ENCODE peak calls at places on chromosomes 3 and 15, in ten cellular contexts. One of them, this sample, is unnamed. For H3K9me3, the result is how much of the 10 kb centered on the place peaks cover.

GRCh38 chr3:9422712-9423424 is 25.5 kb downstream of the SETD5 start:
- DNase-seq in psoas muscle: peak
- DNase-seq in CD8-positive, alpha-beta T cell: no peak
- DNase-seq in PC-3: peak
- DNase-seq in cardiac muscle cell: peak
- DNase-seq in H9: peak
- DNase-seq in right lobe of liver: peak
- DNase-seq in NT2/D1: no peak
- DNase-seq in mammary epithelial cell: peak
- DNase-seq in tibial nerve: peak
- DNase-seq in this sample: no peak

GRCh38 chr3:56260262-56260661 is 208.0 kb downstream of the ERC2 start:
- DNase-seq in cardiac muscle cell: no peak
- DNase-seq in PC-3: no peak
- DNase-seq in NT2/D1: no peak
- DNase-seq in psoas muscle: no peak
- DNase-seq in tibial nerve: no peak
- DNase-seq in H9: peak
- DNase-seq in right lobe of liver: no peak
- DNase-seq in mammary epithelial cell: no peak
- DNase-seq in CD8-positive, alpha-beta T cell: no peak
- DNase-seq in this sample: no peak

GRCh38 chr3:100496711-100497261 is 4.4 kb downstream of the TMEM45A start:
- DNase-seq in psoas muscle: no peak
- DNase-seq in CD8-positive, alpha-beta T cell: no peak
- DNase-seq in tibial nerve: no peak
- DNase-seq in NT2/D1: no peak
- DNase-seq in H9: no peak
- DNase-seq in mammary epithelial cell: peak
- DNase-seq in cardiac muscle cell: peak
- DNase-seq in PC-3: peak
- DNase-seq in right lobe of liver: no peak
- DNase-seq in this sample: no peak

GRCh38 chr3:63979093-63979492 is 44.2 kb downstream of the PSMD6 start:
- DNase-seq in mammary epithelial cell: peak
- DNase-seq in NT2/D1: no peak
- DNase-seq in PC-3: no peak
- DNase-seq in H9: no peak
- DNase-seq in tibial nerve: no peak
- DNase-seq in CD8-positive, alpha-beta T cell: peak
- DNase-seq in right lobe of liver: no peak
- DNase-seq in cardiac muscle cell: peak
- DNase-seq in psoas muscle: no peak
- DNase-seq in this sample: no peak

GRCh38 chr3:126911162-126912026 is 71.5 kb upstream of the PLXNA1 start:
- DNase-seq in tibial nerve: peak
- DNase-seq in mammary epithelial cell: peak
- DNase-seq in CD8-positive, alpha-beta T cell: peak
- DNase-seq in cardiac muscle cell: peak
- DNase-seq in PC-3: peak
- DNase-seq in psoas muscle: peak
- DNase-seq in NT2/D1: peak
- DNase-seq in H9: peak
- DNase-seq in right lobe of liver: peak
- DNase-seq in this sample: no peak

GRCh38 chr3:134347516-134347915 is 26.7 kb downstream of the AMOTL2 start:
- DNase-seq in CD8-positive, alpha-beta T cell: no peak
- DNase-seq in psoas muscle: no peak
- DNase-seq in NT2/D1: no peak
- DNase-seq in tibial nerve: no peak
- DNase-seq in right lobe of liver: no peak
- DNase-seq in H9: no peak
- DNase-seq in cardiac muscle cell: no peak
- DNase-seq in mammary epithelial cell: no peak
- DNase-seq in PC-3: no peak
- DNase-seq in this sample: no peak

GRCh38 chr3:30253832-30254231 is 352.6 kb upstream of the TGFBR2 start:
- DNase-seq in cardiac muscle cell: no peak
- DNase-seq in PC-3: no peak
- DNase-seq in psoas muscle: no peak
- DNase-seq in CD8-positive, alpha-beta T cell: no peak
- DNase-seq in H9: no peak
- DNase-seq in mammary epithelial cell: no peak
- DNase-seq in NT2/D1: peak
- DNase-seq in tibial nerve: no peak
- DNase-seq in right lobe of liver: no peak
- DNase-seq in this sample: no peak

GRCh38 chr3:70889162-70890045 is 577.0 kb upstream of the MDFIC2 start:
- DNase-seq in right lobe of liver: no peak
- DNase-seq in H9: no peak
- DNase-seq in PC-3: no peak
- DNase-seq in cardiac muscle cell: peak
- DNase-seq in CD8-positive, alpha-beta T cell: no peak
- DNase-seq in mammary epithelial cell: no peak
- DNase-seq in psoas muscle: no peak
- DNase-seq in NT2/D1: no peak
- DNase-seq in tibial nerve: no peak
- DNase-seq in this sample: no peak

GRCh38 chr3:16801223-16801622 is 83.5 kb upstream of the PLCL2 start:
- DNase-seq in H9: no peak
- DNase-seq in NT2/D1: no peak
- DNase-seq in CD8-positive, alpha-beta T cell: no peak
- DNase-seq in psoas muscle: no peak
- DNase-seq in mammary epithelial cell: no peak
- DNase-seq in right lobe of liver: no peak
- DNase-seq in PC-3: no peak
- DNase-seq in cardiac muscle cell: peak
- DNase-seq in tibial nerve: no peak
- DNase-seq in this sample: no peak

GRCh38 chr15:77032647-77033416 is 37.9 kb downstream of the PSTPIP1 start:
- DNase-seq in PC-3: no peak
- DNase-seq in tibial nerve: no peak
- DNase-seq in right lobe of liver: peak
- DNase-seq in H9: no peak
- DNase-seq in CD8-positive, alpha-beta T cell: peak
- DNase-seq in NT2/D1: no peak
- DNase-seq in mammary epithelial cell: no peak
- DNase-seq in psoas muscle: no peak
- DNase-seq in cardiac muscle cell: no peak
- DNase-seq in this sample: no peak

GRCh38 chr3:11143476-11143875 is 10.8 kb upstream of the HRH1 start:
- DNase-seq in mammary epithelial cell: no peak
- DNase-seq in tibial nerve: no peak
- DNase-seq in psoas muscle: no peak
- DNase-seq in right lobe of liver: no peak
- DNase-seq in CD8-positive, alpha-beta T cell: no peak
- DNase-seq in NT2/D1: no peak
- DNase-seq in H9: no peak
- DNase-seq in PC-3: no peak
- DNase-seq in cardiac muscle cell: no peak
- DNase-seq in this sample: no peak

GRCh38 chr3:83926291-83926690 is 1032.5 kb upstream of the CADM2 start:
- DNase-seq in cardiac muscle cell: no peak
- DNase-seq in right lobe of liver: no peak
- DNase-seq in psoas muscle: no peak
- DNase-seq in H9: no peak
- DNase-seq in NT2/D1: no peak
- DNase-seq in mammary epithelial cell: no peak
- DNase-seq in CD8-positive, alpha-beta T cell: no peak
- DNase-seq in PC-3: no peak
- DNase-seq in tibial nerve: no peak
- DNase-seq in this sample: no peak
- H3K9me3 ChIP-seq in cardiac muscle cell: under half
- H3K9me3 ChIP-seq in right lobe of liver: under half
- H3K9me3 ChIP-seq in psoas muscle: under half
- H3K9me3 ChIP-seq in H9: under half
- H3K9me3 ChIP-seq in NT2/D1: under half
- H3K9me3 ChIP-seq in mammary epithelial cell: under half
- H3K9me3 ChIP-seq in CD8-positive, alpha-beta T cell: under half
- H3K9me3 ChIP-seq in PC-3: under half
- H3K9me3 ChIP-seq in tibial nerve: under half
- H3K9me3 ChIP-seq in this sample: under half

GRCh38 chr3:75781079-75781745 is 4.1 kb downstream of the ZNF717 start:
- DNase-seq in CD8-positive, alpha-beta T cell: no peak
- DNase-seq in tibial nerve: no peak
- DNase-seq in PC-3: no peak
- DNase-seq in right lobe of liver: no peak
- DNase-seq in cardiac muscle cell: peak
- DNase-seq in mammary epithelial cell: peak
- DNase-seq in psoas muscle: no peak
- DNase-seq in H9: no peak
- DNase-seq in NT2/D1: no peak
- DNase-seq in this sample: no peak
- H3K9me3 ChIP-seq in CD8-positive, alpha-beta T cell: under half
- H3K9me3 ChIP-seq in tibial nerve: under half
- H3K9me3 ChIP-seq in PC-3: under half
- H3K9me3 ChIP-seq in right lobe of liver: under half
- H3K9me3 ChIP-seq in cardiac muscle cell: under half
- H3K9me3 ChIP-seq in mammary epithelial cell: under half
- H3K9me3 ChIP-seq in psoas muscle: under half
- H3K9me3 ChIP-seq in H9: under half
- H3K9me3 ChIP-seq in NT2/D1: half or more
- H3K9me3 ChIP-seq in this sample: under half

GRCh38 chr3:136905549-136905948 is 43.5 kb downstream of the NCK1 start:
- DNase-seq in mammary epithelial cell: no peak
- DNase-seq in psoas muscle: no peak
- DNase-seq in PC-3: no peak
- DNase-seq in tibial nerve: no peak
- DNase-seq in cardiac muscle cell: no peak
- DNase-seq in H9: no peak
- DNase-seq in right lobe of liver: no peak
- DNase-seq in CD8-positive, alpha-beta T cell: no peak
- DNase-seq in NT2/D1: no peak
- DNase-seq in this sample: no peak
- H3K9me3 ChIP-seq in mammary epithelial cell: under half
- H3K9me3 ChIP-seq in psoas muscle: under half
- H3K9me3 ChIP-seq in PC-3: under half
- H3K9me3 ChIP-seq in tibial nerve: under half
- H3K9me3 ChIP-seq in cardiac muscle cell: under half
- H3K9me3 ChIP-seq in H9: under half
- H3K9me3 ChIP-seq in right lobe of liver: under half
- H3K9me3 ChIP-seq in CD8-positive, alpha-beta T cell: under half
- H3K9me3 ChIP-seq in NT2/D1: under half
- H3K9me3 ChIP-seq in this sample: under half

GRCh38 chr15:94029495-94029894 is 201.9 kb upstream of the MCTP2 start:
- DNase-seq in tibial nerve: no peak
- DNase-seq in H9: no peak
- DNase-seq in psoas muscle: no peak
- DNase-seq in PC-3: peak
- DNase-seq in NT2/D1: no peak
- DNase-seq in CD8-positive, alpha-beta T cell: no peak
- DNase-seq in cardiac muscle cell: no peak
- DNase-seq in mammary epithelial cell: peak
- DNase-seq in right lobe of liver: no peak
- DNase-seq in this sample: no peak

GRCh38 chr15:94033014-94033682 is 198.2 kb upstream of the MCTP2 start:
- DNase-seq in H9: no peak
- DNase-seq in cardiac muscle cell: no peak
- DNase-seq in CD8-positive, alpha-beta T cell: no peak
- DNase-seq in psoas muscle: no peak
- DNase-seq in right lobe of liver: no peak
- DNase-seq in PC-3: no peak
- DNase-seq in mammary epithelial cell: no peak
- DNase-seq in tibial nerve: peak
- DNase-seq in NT2/D1: no peak
- DNase-seq in this sample: no peak

GRCh38 chr15:94031072-94031471 is 200.3 kb upstream of the MCTP2 start:
- DNase-seq in NT2/D1: no peak
- DNase-seq in cardiac muscle cell: no peak
- DNase-seq in mammary epithelial cell: no peak
- DNase-seq in right lobe of liver: no peak
- DNase-seq in tibial nerve: no peak
- DNase-seq in CD8-positive, alpha-beta T cell: no peak
- DNase-seq in psoas muscle: no peak
- DNase-seq in PC-3: no peak
- DNase-seq in H9: no peak
- DNase-seq in this sample: no peak

GRCh38 chr15:94033683-94034020 is 197.7 kb upstream of the MCTP2 start:
- DNase-seq in PC-3: no peak
- DNase-seq in H9: no peak
- DNase-seq in cardiac muscle cell: no peak
- DNase-seq in mammary epithelial cell: no peak
- DNase-seq in psoas muscle: no peak
- DNase-seq in right lobe of liver: no peak
- DNase-seq in CD8-positive, alpha-beta T cell: no peak
- DNase-seq in tibial nerve: no peak
- DNase-seq in NT2/D1: no peak
- DNase-seq in this sample: no peak

DNA sequence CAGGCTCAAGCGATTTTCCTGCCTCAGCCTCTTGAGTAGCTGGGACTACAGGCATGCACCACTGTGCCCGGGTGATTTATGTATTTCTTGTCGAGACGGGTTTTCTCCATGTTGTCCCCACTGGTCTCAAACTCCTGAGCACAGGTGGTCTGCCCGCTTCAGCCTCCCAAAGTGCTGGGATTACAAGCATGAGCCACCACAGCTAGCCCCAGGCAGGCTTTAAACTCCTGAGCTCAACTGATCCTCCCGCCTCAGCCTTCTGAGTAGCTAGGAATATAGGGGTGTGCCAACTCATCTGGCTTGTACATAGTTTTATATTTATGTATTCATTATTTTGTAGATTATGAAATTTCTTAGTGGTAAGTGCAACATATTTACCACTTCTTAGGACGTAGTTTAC is 198.8 kb upstream of the MCTP2 start:
- DNase-seq in mammary epithelial cell: no peak
- DNase-seq in psoas muscle: no peak
- DNase-seq in NT2/D1: no peak
- DNase-seq in tibial nerve: no peak
- DNase-seq in H9: no peak
- DNase-seq in right lobe of liver: no peak
- DNase-seq in CD8-positive, alpha-beta T cell: no peak
- DNase-seq in PC-3: no peak
- DNase-seq in cardiac muscle cell: no peak
- DNase-seq in this sample: no peak
- H3K9me3 ChIP-seq in mammary epithelial cell: under half
- H3K9me3 ChIP-seq in psoas muscle: under half
- H3K9me3 ChIP-seq in NT2/D1: under half
- H3K9me3 ChIP-seq in tibial nerve: under half
- H3K9me3 ChIP-seq in H9: under half
- H3K9me3 ChIP-seq in right lobe of liver: under half
- H3K9me3 ChIP-seq in CD8-positive, alpha-beta T cell: under half
- H3K9me3 ChIP-seq in PC-3: under half
- H3K9me3 ChIP-seq in cardiac muscle cell: under half
- H3K9me3 ChIP-seq in this sample: under half

GRCh38 chr3:176505878-176506621 is 691.2 kb downstream of the TBL1XR1 start:
- DNase-seq in mammary epithelial cell: no peak
- DNase-seq in cardiac muscle cell: no peak
- DNase-seq in H9: peak
- DNase-seq in PC-3: no peak
- DNase-seq in right lobe of liver: no peak
- DNase-seq in NT2/D1: peak
- DNase-seq in CD8-positive, alpha-beta T cell: no peak
- DNase-seq in psoas muscle: no peak
- DNase-seq in tibial nerve: no peak
- DNase-seq in this sample: peak
- H3K9me3 ChIP-seq in mammary epithelial cell: under half
- H3K9me3 ChIP-seq in cardiac muscle cell: under half
- H3K9me3 ChIP-seq in H9: under half
- H3K9me3 ChIP-seq in PC-3: under half
- H3K9me3 ChIP-seq in right lobe of liver: under half
- H3K9me3 ChIP-seq in NT2/D1: under half
- H3K9me3 ChIP-seq in CD8-positive, alpha-beta T cell: under half
- H3K9me3 ChIP-seq in psoas muscle: under half
- H3K9me3 ChIP-seq in tibial nerve: under half
- H3K9me3 ChIP-seq in this sample: under half

This sample was measured in iPS DF 6.9.